ENCODE peak calls at places on chromosome 10, in four cellular contexts. Q, I, T and E are unnamed samples. For H3K4me1, the result is how much of the 10 kb centered on the place peaks cover.

GRCh38 chr10:113549856-113550255 is 3.0 kb upstream of the HABP2 start:
- DNase-seq in I (no peak), Q (no peak), T (no peak), E (no peak)

GRCh38 chr10:11772575-11773288 is 30.6 kb downstream of the ECHDC3 start:
- DNase-seq in Q (peak), T (no peak), I (no peak), E (no peak)

GRCh38 chr10:27742926-27743735 is 2.5 kb downstream of the MKX start:
- DNase-seq in Q (no peak), I (peak), T (no peak), E (peak)

GRCh38 chr10:30979956-30980355 is 51.7 kb downstream of the ZNF438 start:
- DNase-seq in T (no peak), I (no peak), Q (no peak), E (no peak)

GRCh38 chr10:113492181-113492580 is 60.7 kb upstream of the HABP2 start:
- DNase-seq in I (no peak), T (no peak), Q (no peak), E (no peak)

GRCh38 chr10:27474741-27475140 is 29.4 kb upstream of the RAB18 start:
- DNase-seq in I (no peak), Q (peak), T (no peak), E (no peak)

GRCh38 chr10:13528138-13528874 is 508 bp downstream of the BEND7 start:
- DNase-seq in I (peak), T (no peak), Q (no peak), E (no peak)

GRCh38 chr10:117461766-117462423 is 80.7 kb upstream of the EMX2 start:
- DNase-seq in T (no peak), Q (peak), I (peak), E (peak)

GRCh38 chr10:119406888-119407777 is 135.4 kb downstream of the RGS10 start:
- DNase-seq in I (no peak), Q (no peak), T (no peak), E (no peak)

GRCh38 chr10:12448729-12449391 is 99.5 kb downstream of the CAMK1D start:
- DNase-seq in I (no peak), Q (peak), T (no peak), E (no peak)

GRCh38 chr10:132512693-132513345 is 24.8 kb upstream of the INPP5A start:
- DNase-seq in T (no peak), I (peak), Q (no peak), E (peak)

GRCh38 chr10:75773139-75773801 is 341.8 kb downstream of the LRMDA start:
- DNase-seq in T (no peak), I (no peak), Q (peak), E (no peak)

GRCh38 chr10:30351502-30351901 is 2.4 kb upstream of the MTPAP start:
- DNase-seq in I (no peak), T (no peak), Q (no peak), E (no peak)

GRCh38 chr10:33616921-33617320 is 282.5 kb upstream of the NRP1 start:
- DNase-seq in T (no peak), I (no peak), Q (peak), E (no peak)

GRCh38 chr10:102702742-102703141 is 11.5 kb downstream of the ARL3 start:
- DNase-seq in I (no peak), T (no peak), Q (peak), E (no peak)

GRCh38 chr10:115093286-115093775 is at the start of gene ATRNL1:
- DNase-seq in I (peak), T (no peak), Q (no peak), E (peak)

GRCh38 chr10:17737021-17737965 is 14.7 kb upstream of the TMEM236 start:
- DNase-seq in T (no peak), Q (peak), I (no peak), E (no peak)

GRCh38 chr10:12631216-12631615 is 281.9 kb downstream of the CAMK1D start:
- DNase-seq in Q (peak), T (no peak), I (no peak), E (no peak)

GRCh38 chr10:79142064-79142491 is 73.3 kb downstream of the ZMIZ1 start:
- DNase-seq in I (no peak), Q (peak), T (no peak), E (no peak)

GRCh38 chr10:102413053-102413705 is 5.4 kb downstream of the PSD start:
- DNase-seq in T (no peak), I (no peak), Q (no peak), E (no peak)

GRCh38 chr10:132335189-132336063 is 3.4 kb downstream of the LRRC27 start:
- DNase-seq in I (no peak), Q (no peak), T (no peak), E (no peak)

GRCh38 chr10:69315100-69315542 is 36.8 kb downstream of the HK1 start:
- DNase-seq in T (no peak), I (no peak), Q (no peak), E (no peak)

GRCh38 chr10:76034236-76035009 is 603.0 kb downstream of the LRMDA start:
- DNase-seq in I (no peak), T (no peak), Q (no peak), E (no peak)

GRCh38 chr10:12389154-12389734 is 39.9 kb downstream of the CAMK1D start:
- DNase-seq in T (no peak), Q (no peak), I (no peak), E (peak)

GRCh38 chr10:26969145-26969926 is 108.6 kb upstream of the ABI1 start:
- DNase-seq in I (no peak), Q (no peak), T (no peak), E (no peak)

GRCh38 chr10:44520651-44521050 is 135.8 kb upstream of the CXCL12 start:
- DNase-seq in T (no peak), Q (peak), I (no peak), E (no peak)

GRCh38 chr10:35471455-35471854 is 133.7 kb upstream of the GJD4 start:
- DNase-seq in T (no peak), I (no peak), Q (no peak), E (no peak)

GRCh38 chr10:19788075-19788686 is 28.1 kb upstream of the PLXDC2 start:
- DNase-seq in Q (peak), T (no peak), I (no peak), E (no peak)

GRCh38 chr10:69222157-69223027 is 2.3 kb downstream of the HKDC1 start:
- DNase-seq in Q (peak), T (no peak), I (peak), E (no peak)

GRCh38 chr10:113869789-113870188 is 15.3 kb downstream of the NHLRC2 start:
- DNase-seq in T (no peak), I (no peak), Q (no peak), E (no peak)

DNA sequence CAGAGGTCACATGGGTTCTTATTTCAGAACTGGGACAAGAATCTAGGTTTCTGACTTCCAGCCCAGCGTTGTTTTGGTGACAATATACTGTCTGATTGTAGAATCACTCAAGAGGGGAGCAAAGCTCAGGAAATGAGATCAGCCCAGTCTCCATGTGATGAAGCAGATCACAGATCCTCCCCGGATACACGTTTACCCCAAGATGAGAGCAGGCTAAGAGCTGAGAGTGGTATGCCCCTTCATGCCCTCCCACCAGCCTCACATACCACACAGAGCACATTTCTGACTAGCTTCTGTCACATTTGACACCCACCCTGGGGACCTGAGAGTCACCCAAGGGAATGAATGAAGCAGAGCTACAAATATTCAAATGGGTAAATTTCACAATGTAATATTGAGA is 27.1 kb upstream of the PRKCQ start:
- DNase-seq in T (no peak), Q (no peak), I (no peak), E (no peak)
- H3K27ac ChIP-seq in T (no peak), Q (no peak), I (no peak), E (no peak)

GRCh38 chr10:6163364-6164270 is 39.1 kb upstream of the PFKFB3 start:
- DNase-seq in I (peak), T (peak), Q (peak), E (peak)
- TF ChIP-seq POLR2A in I (peak), T (peak), Q (peak), E (no peak)

DNA sequence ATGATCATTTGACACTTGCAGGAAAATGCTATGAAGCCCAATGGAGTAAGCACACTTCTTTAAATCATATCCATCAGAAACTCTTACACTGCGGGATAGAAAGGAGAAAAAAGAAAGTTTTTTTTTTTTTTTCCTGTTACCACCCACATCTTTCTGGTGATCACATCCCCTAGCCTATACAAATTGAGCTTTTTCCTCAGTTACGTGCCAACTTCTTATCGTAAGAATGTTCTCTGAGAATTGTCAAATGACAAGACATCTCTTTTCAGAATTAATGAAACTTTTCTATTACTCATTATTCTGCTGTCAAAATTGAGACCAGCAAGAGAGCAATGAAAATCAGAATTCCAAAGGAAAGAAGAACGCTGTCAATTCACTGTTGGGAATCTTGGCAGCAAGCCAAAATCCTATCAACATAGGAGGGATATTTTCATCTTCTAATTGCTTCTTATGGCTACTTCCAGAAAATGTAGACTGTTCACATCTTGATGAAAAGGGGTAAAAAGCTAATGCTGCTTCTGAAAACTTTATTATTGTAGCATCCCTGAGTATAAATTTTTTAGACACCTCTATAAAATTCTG is 179.4 kb downstream of the ADAM12 start:
- DNase-seq in T (no peak), I (no peak), Q (no peak), E (no peak)
- H3K4me1 ChIP-seq in T (under half), I (under half), Q (under half), E (under half)

DNA sequence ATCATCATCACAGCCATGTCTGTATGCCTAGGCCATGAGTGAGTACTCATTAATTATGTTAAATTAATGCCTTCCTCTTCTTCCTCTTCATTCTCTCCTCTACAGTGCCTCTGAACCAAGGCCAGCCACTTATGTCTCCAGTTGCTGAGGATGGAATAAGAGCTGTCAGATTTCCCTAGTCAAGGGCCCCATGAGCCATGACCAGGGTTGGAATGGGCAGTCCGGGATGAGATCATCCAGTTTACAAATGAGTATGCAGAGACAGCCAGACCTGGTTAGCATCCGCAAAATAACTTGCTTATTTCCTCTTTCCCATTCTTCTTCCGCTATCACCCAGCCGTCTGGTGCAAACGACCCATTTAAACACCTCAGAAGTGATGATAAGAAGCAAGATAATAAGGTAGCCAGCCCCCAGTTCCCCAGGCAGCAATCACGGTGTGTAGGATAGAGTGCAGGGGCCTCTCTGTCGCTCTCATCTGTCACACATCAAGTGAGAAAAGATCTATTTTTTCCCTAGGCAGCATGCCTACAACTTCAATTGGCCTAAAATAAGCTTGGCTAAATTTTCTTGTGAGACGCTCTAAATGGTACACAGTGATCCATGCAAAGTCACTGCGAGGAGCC is 342.6 kb downstream of the GRID1 start:
- DNase-seq in Q (no peak), T (no peak), I (no peak), E (no peak)
- H3K27ac ChIP-seq in Q (no peak), T (no peak), I (no peak), E (no peak)

GRCh38 chr10:59126277-59126676 is 50.2 kb upstream of the PHYHIPL start:
- DNase-seq in I (no peak), Q (no peak), T (no peak), E (no peak)
- TF ChIP-seq POLR2A in I (no peak), Q (no peak), T (no peak), E (no peak)

DNA sequence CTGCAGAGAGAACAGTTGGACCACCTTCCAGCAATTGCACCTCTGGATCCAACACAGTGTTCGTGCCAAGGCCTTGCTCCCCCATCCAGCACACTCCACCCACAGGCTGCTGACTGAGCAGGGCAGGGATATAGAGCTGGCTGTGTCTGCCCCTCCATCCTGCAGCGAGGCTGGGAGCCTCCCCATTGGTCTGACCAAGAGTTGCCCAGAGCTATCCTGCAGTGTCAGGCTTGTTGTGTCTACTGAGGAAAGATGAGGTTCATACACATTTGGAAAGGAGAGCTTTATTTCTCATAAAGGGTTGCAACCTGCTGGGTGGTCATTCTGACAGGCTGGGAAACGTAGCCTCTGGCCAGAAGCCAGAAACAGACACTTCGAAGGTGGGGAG is 27.1 kb downstream of the PRF1 start:
- DNase-seq in I (no peak), T (no peak), Q (no peak), E (no peak)
- H3K4me1 ChIP-seq in I (under half), T (under half), Q (under half), E (under half)

DNA sequence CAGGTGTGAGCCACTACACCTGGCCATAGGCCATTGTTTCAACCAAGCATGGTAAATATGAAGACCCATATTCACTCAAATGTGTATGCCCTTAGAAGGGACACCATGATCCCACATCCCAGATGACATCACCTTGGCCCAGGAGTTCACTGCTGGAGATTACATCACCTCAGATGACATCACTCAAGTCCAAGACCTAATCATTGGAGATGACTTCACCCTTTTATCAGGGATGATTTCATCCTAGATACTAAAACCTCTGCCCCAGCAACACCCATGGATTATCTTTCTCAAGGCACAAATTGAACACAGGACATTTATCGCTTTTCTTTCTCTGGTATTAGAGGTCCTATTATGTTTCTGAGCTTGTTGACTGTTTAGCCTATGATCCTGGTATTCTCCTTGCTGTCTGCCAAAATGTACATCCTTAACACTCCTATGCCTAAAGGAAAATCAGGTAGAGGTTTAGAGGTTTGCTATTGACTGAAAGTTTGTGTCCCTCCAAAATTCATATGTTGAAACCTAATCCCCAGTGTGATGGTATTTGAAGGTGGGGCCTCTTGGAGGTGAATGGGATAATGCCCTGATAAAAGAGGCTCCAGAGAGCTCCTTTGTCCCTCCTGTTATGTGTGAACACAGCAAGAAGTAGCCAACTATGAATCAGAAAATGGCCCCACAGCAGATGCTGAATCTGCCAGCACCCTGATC is 9.8 kb upstream of the CYP2C18 start:
- DNase-seq in T (no peak), Q (no peak), I (no peak), E (no peak)
- H3K27ac ChIP-seq in T (no peak), Q (no peak), I (no peak), E (no peak)

GRCh38 chr10:90288403-90288933 is 569.4 kb downstream of the HTR7 start:
- DNase-seq in T (no peak), I (no peak), Q (peak), E (no peak)

GRCh38 chr10:90286941-90287340 is 570.9 kb downstream of the HTR7 start:
- DNase-seq in I (no peak), T (no peak), Q (no peak), E (no peak)

GRCh38 chr10:90289037-90289436 is 568.8 kb downstream of the HTR7 start:
- DNase-seq in I (no peak), Q (peak), T (no peak), E (no peak)

GRCh38 chr10:90286406-90286805 is 571.4 kb downstream of the HTR7 start:
- DNase-seq in I (no peak), T (no peak), Q (no peak), E (no peak)
- TF ChIP-seq POLR2A in I (no peak), T (no peak), Q (no peak), E (no peak)

DNA sequence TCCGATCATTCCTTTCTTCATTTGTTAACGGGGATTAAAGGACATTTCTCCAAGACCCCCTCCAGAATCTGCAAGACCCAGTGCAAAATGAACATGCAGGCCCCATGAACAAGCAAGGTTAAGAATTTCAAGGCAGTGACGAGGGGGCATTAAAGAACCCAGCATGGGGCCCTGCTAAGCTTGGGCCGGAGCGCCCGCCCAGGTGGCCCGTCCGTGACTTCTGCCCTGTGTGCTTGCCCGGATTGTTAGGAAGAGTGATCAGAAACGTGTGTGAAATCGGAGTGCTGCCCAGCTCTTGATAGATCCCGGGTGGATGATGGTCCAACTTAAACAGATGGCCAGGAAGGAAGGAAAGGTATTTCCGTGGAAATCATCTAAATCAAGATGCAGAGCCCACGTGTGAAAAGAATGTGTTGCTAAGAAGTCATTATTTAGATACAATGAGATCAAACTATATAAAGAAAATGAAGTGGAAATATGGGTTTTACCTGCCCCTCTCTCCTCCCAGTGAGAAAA is 213.6 kb downstream of the KLF6 start:
- DNase-seq in T (no peak), Q (no peak), I (no peak), E (no peak)
- H3K4me1 ChIP-seq in T (under half), Q (under half), I (under half), E (under half)

GRCh38 chr10:104546336-104546735 is 94.8 kb upstream of the SORCS3 start:
- DNase-seq in I (no peak), Q (no peak), T (no peak), E (no peak)
- H3K27ac ChIP-seq in I (no peak), Q (no peak), T (no peak), E (no peak)